ENCODE peak calls at places on chromosomes 1 and 21, in ten cellular contexts. One of them, this sample, is unnamed.

GRCh38 chr1:11653101-11653601 is 1.1 kb downstream of the FBXO2 start:
- DNase-seq in HCT116: peak; percentile 55
- DNase-seq in heart left ventricle: no peak
- DNase-seq in transverse colon: no peak
- DNase-seq in tibial nerve: no peak
- DNase-seq in K562: no peak
- DNase-seq in breast epithelium: no peak
- DNase-seq in lower leg skin: no peak
- DNase-seq in uterus: no peak
- DNase-seq in stomach: peak; percentile 63
- DNase-seq in this sample: no peak

GRCh38 chr1:119947468-119947867 is 51.2 kb upstream of the ADAM30 start:
- DNase-seq in lower leg skin: no peak
- DNase-seq in stomach: no peak
- DNase-seq in heart left ventricle: no peak
- DNase-seq in uterus: no peak
- DNase-seq in transverse colon: no peak
- DNase-seq in tibial nerve: no peak
- DNase-seq in HCT116: no peak
- DNase-seq in breast epithelium: no peak
- DNase-seq in K562: no peak
- DNase-seq in this sample: no peak

GRCh38 chr21:15065381-15066230 is 806 bp upstream of the NRIP1 start:
- DNase-seq in breast epithelium: peak; percentile 64
- DNase-seq in stomach: peak; percentile 68
- DNase-seq in uterus: peak; percentile 83
- DNase-seq in lower leg skin: peak; percentile 95
- DNase-seq in K562: peak; percentile 46
- DNase-seq in tibial nerve: peak; percentile 65
- DNase-seq in transverse colon: peak; percentile 80
- DNase-seq in HCT116: no peak
- DNase-seq in heart left ventricle: peak; percentile 86
- DNase-seq in this sample: peak; percentile 87

GRCh38 chr1:46184920-46185658 is 8.8 kb upstream of the P3R3URF start:
- DNase-seq in heart left ventricle: no peak
- DNase-seq in breast epithelium: no peak
- DNase-seq in uterus: no peak
- DNase-seq in stomach: no peak
- DNase-seq in tibial nerve: no peak
- DNase-seq in HCT116: no peak
- DNase-seq in K562: peak; percentile 44
- DNase-seq in lower leg skin: no peak
- DNase-seq in transverse colon: no peak
- DNase-seq in this sample: no peak

GRCh38 chr1:173392895-173393654 is 84.1 kb upstream of the PRDX6 start:
- DNase-seq in uterus: no peak
- DNase-seq in tibial nerve: no peak
- DNase-seq in stomach: no peak
- DNase-seq in breast epithelium: no peak
- DNase-seq in lower leg skin: no peak
- DNase-seq in heart left ventricle: no peak
- DNase-seq in K562: no peak
- DNase-seq in HCT116: peak; percentile 28
- DNase-seq in transverse colon: no peak
- DNase-seq in this sample: no peak

GRCh38 chr21:44013380-44014088 is 1.4 kb downstream of the TRAPPC10 start:
- DNase-seq in lower leg skin: no peak
- DNase-seq in transverse colon: peak; percentile 23
- DNase-seq in breast epithelium: no peak
- DNase-seq in heart left ventricle: no peak
- DNase-seq in tibial nerve: no peak
- DNase-seq in HCT116: no peak
- DNase-seq in stomach: no peak
- DNase-seq in K562: no peak
- DNase-seq in uterus: no peak
- DNase-seq in this sample: peak; percentile 46

GRCh38 chr1:37033355-37034291 is 692 bp downstream of the GRIK3 start:
- DNase-seq in tibial nerve: no peak
- DNase-seq in heart left ventricle: no peak
- DNase-seq in HCT116: no peak
- DNase-seq in uterus: no peak
- DNase-seq in lower leg skin: no peak
- DNase-seq in transverse colon: no peak
- DNase-seq in stomach: no peak
- DNase-seq in breast epithelium: no peak
- DNase-seq in K562: no peak
- DNase-seq in this sample: no peak

GRCh38 chr1:18094096-18094495 is 13.5 kb upstream of the IGSF21 start:
- DNase-seq in lower leg skin: no peak
- DNase-seq in K562: no peak
- DNase-seq in stomach: no peak
- DNase-seq in heart left ventricle: no peak
- DNase-seq in uterus: no peak
- DNase-seq in HCT116: no peak
- DNase-seq in breast epithelium: no peak
- DNase-seq in transverse colon: no peak
- DNase-seq in tibial nerve: no peak
- DNase-seq in this sample: no peak

GRCh38 chr21:29187939-29188338 is 57.5 kb downstream of the MAP3K7CL start:
- DNase-seq in lower leg skin: no peak
- DNase-seq in breast epithelium: no peak
- DNase-seq in K562: no peak
- DNase-seq in tibial nerve: no peak
- DNase-seq in heart left ventricle: no peak
- DNase-seq in uterus: peak; percentile 49
- DNase-seq in stomach: no peak
- DNase-seq in transverse colon: no peak
- DNase-seq in HCT116: peak; percentile 59
- DNase-seq in this sample: peak; percentile 16

GRCh38 chr1:2380816-2381591 is 10.3 kb downstream of the MORN1 start:
- DNase-seq in uterus: no peak
- DNase-seq in heart left ventricle: peak; percentile 61
- DNase-seq in transverse colon: peak; percentile 7
- DNase-seq in lower leg skin: peak; percentile 80
- DNase-seq in breast epithelium: no peak
- DNase-seq in stomach: no peak
- DNase-seq in K562: no peak
- DNase-seq in tibial nerve: no peak
- DNase-seq in HCT116: no peak
- DNase-seq in this sample: no peak
- TF ChIP-seq POLR2A in uterus: no peak
- TF ChIP-seq POLR2A in heart left ventricle: no peak
- TF ChIP-seq POLR2A in transverse colon: no peak
- TF ChIP-seq POLR2A in lower leg skin: no peak
- TF ChIP-seq POLR2A in breast epithelium: no peak
- TF ChIP-seq POLR2A in stomach: no peak
- TF ChIP-seq POLR2A in K562: no peak
- TF ChIP-seq POLR2A in tibial nerve: no peak
- TF ChIP-seq POLR2A in HCT116: no peak
- TF ChIP-seq POLR2A in this sample: no peak

DNA sequence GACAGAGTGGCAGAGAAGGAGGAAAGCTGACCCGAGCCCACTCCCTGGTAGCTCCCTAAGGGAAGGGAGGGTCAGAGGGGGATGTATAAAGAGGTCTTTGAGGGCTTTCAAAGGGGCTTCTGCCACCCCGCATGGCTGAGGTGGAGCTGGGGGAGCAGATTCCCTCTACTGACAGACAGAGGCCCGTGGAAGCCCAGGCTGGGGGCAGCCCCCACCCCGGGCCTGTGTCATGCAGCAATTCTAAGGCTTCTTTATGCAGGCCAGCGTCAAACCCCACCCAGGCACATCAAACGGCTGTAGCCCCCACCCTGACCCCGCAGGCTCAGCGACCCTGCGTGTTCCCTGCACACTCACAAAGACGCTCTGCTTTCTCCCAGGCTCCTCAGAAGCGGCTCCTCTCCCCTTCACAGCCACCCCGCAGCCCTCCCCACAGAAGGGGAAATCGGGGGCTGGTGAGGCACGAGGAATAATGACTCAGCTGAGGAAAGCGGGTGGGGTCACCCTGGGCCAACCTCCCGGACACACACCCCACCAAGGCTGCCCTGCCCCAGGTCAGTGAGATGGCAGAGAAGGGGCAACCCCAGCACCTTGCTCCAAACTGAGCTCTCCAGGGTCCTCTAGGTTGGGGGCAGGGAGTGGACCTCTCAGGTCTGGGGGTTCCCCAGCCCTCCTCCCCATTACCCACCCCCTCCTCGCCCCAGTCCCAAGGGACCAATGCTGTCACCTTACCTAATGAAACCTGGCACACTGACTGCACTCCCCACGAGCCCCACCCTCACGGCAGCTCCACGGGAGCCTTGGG is 10.8 kb downstream of the SLC45A3 start:
- DNase-seq in uterus: no peak
- DNase-seq in HCT116: no peak
- DNase-seq in heart left ventricle: no peak
- DNase-seq in stomach: no peak
- DNase-seq in breast epithelium: no peak
- DNase-seq in transverse colon: no peak
- DNase-seq in tibial nerve: no peak
- DNase-seq in K562: peak; percentile 83
- DNase-seq in lower leg skin: no peak
- DNase-seq in this sample: peak; percentile 76
- TF ChIP-seq POLR2A in uterus: no peak
- TF ChIP-seq POLR2A in HCT116: no peak
- TF ChIP-seq POLR2A in heart left ventricle: no peak
- TF ChIP-seq POLR2A in stomach: no peak
- TF ChIP-seq POLR2A in breast epithelium: no peak
- TF ChIP-seq POLR2A in transverse colon: no peak
- TF ChIP-seq POLR2A in tibial nerve: no peak
- TF ChIP-seq POLR2A in K562: no peak
- TF ChIP-seq POLR2A in lower leg skin: no peak
- TF ChIP-seq POLR2A in this sample: no peak

GRCh38 chr1:27503961-27504587 is 14.1 kb upstream of the WASF2 start:
- DNase-seq in heart left ventricle: peak; percentile 56
- DNase-seq in lower leg skin: no peak
- DNase-seq in uterus: no peak
- DNase-seq in HCT116: no peak
- DNase-seq in breast epithelium: no peak
- DNase-seq in tibial nerve: no peak
- DNase-seq in K562: no peak
- DNase-seq in stomach: no peak
- DNase-seq in transverse colon: no peak
- DNase-seq in this sample: no peak
- TF ChIP-seq POLR2A in heart left ventricle: no peak
- TF ChIP-seq POLR2A in lower leg skin: no peak
- TF ChIP-seq POLR2A in uterus: no peak
- TF ChIP-seq POLR2A in HCT116: no peak
- TF ChIP-seq POLR2A in breast epithelium: no peak
- TF ChIP-seq POLR2A in tibial nerve: no peak
- TF ChIP-seq POLR2A in K562: no peak
- TF ChIP-seq POLR2A in stomach: no peak
- TF ChIP-seq POLR2A in transverse colon: no peak
- TF ChIP-seq POLR2A in this sample: no peak

GRCh38 chr1:230788561-230789275 is 41.5 kb downstream of the CAPN9 start:
- DNase-seq in tibial nerve: no peak
- DNase-seq in HCT116: no peak
- DNase-seq in heart left ventricle: no peak
- DNase-seq in breast epithelium: no peak
- DNase-seq in K562: no peak
- DNase-seq in transverse colon: no peak
- DNase-seq in lower leg skin: peak; percentile 73
- DNase-seq in stomach: no peak
- DNase-seq in uterus: no peak
- DNase-seq in this sample: no peak

GRCh38 chr1:230790026-230790425 is 42.8 kb downstream of the CAPN9 start:
- DNase-seq in K562: no peak
- DNase-seq in uterus: no peak
- DNase-seq in heart left ventricle: no peak
- DNase-seq in lower leg skin: no peak
- DNase-seq in stomach: no peak
- DNase-seq in HCT116: no peak
- DNase-seq in breast epithelium: no peak
- DNase-seq in transverse colon: no peak
- DNase-seq in tibial nerve: no peak
- DNase-seq in this sample: no peak

GRCh38 chr1:230785643-230786405 is 38.6 kb downstream of the CAPN9 start:
- DNase-seq in transverse colon: no peak
- DNase-seq in heart left ventricle: no peak
- DNase-seq in breast epithelium: no peak
- DNase-seq in uterus: no peak
- DNase-seq in HCT116: no peak
- DNase-seq in lower leg skin: no peak
- DNase-seq in tibial nerve: no peak
- DNase-seq in K562: no peak
- DNase-seq in stomach: no peak
- DNase-seq in this sample: no peak

GRCh38 chr1:230784163-230784562 is 37.0 kb downstream of the CAPN9 start:
- DNase-seq in stomach: no peak
- DNase-seq in HCT116: no peak
- DNase-seq in lower leg skin: peak; percentile 48
- DNase-seq in K562: no peak
- DNase-seq in breast epithelium: no peak
- DNase-seq in uterus: no peak
- DNase-seq in transverse colon: no peak
- DNase-seq in tibial nerve: no peak
- DNase-seq in heart left ventricle: no peak
- DNase-seq in this sample: no peak

DNA sequence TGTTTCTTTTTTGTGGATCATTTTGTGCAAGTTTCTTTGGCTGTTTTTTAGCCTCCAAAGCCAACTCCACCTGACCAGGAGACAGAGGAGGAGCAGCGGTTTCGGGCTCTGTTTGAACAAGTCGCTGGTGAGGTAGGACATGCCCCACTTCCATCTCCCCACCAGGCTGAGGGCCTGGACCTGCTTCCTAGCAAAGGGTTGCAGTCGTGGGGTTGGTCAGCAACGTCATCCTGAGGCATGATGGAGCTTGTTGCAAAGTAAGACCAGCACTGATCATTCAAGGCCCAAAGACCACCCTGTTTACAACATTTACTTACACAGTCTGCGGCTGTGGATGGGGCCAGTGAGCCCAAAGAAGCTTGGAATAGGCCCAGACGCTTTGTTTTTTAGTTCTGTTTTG is 40.3 kb downstream of the CAPN9 start:
- DNase-seq in K562: no peak
- DNase-seq in breast epithelium: no peak
- DNase-seq in uterus: no peak
- DNase-seq in lower leg skin: peak; percentile 50
- DNase-seq in HCT116: no peak
- DNase-seq in transverse colon: no peak
- DNase-seq in heart left ventricle: no peak
- DNase-seq in stomach: no peak
- DNase-seq in tibial nerve: no peak
- DNase-seq in this sample: no peak
- TF ChIP-seq POLR2A in K562: no peak
- TF ChIP-seq POLR2A in breast epithelium: no peak
- TF ChIP-seq POLR2A in uterus: no peak
- TF ChIP-seq POLR2A in lower leg skin: no peak
- TF ChIP-seq POLR2A in HCT116: no peak
- TF ChIP-seq POLR2A in transverse colon: no peak
- TF ChIP-seq POLR2A in heart left ventricle: no peak
- TF ChIP-seq POLR2A in stomach: no peak
- TF ChIP-seq POLR2A in tibial nerve: no peak
- TF ChIP-seq POLR2A in this sample: no peak

This sample was measured in erythroblast.